ENCODE peak calls at places on chromosomes 4 and X, in ten cellular contexts. W, D, Y, T, N, G, P, X, S and F are unnamed samples.

GRCh38 chr4:19729873-19730735 is 521.6 kb upstream of the SLIT2 start:
- DNase-seq in G (peak), T (no peak), P (peak), X (no peak), N (no peak), W (no peak), Y (peak), D (no peak), S (no peak), F (no peak)

GRCh38 chr4:56958111-56958517 is 19.3 kb downstream of the NOA1 start:
- DNase-seq in W (no peak), N (no peak), X (peak), S (no peak), Y (peak), P (no peak), G (peak), T (peak), D (no peak), F (peak)

GRCh38 chr4:30863031-30863430 is 142.9 kb downstream of the PCDH7 start:
- DNase-seq in N (no peak), T (no peak), W (no peak), X (no peak), S (no peak), G (peak), D (no peak), Y (peak), P (no peak), F (no peak)

GRCh38 chr4:89283226-89283974 is 24.2 kb downstream of the GPRIN3 start:
- DNase-seq in Y (peak), S (no peak), N (no peak), W (peak), X (no peak), G (no peak), D (peak), P (peak), T (no peak), F (no peak)

GRCh38 chrX:103747199-103747598 is 29.4 kb upstream of the PLP1 start:
- DNase-seq in S (no peak), N (no peak), T (no peak), D (no peak), G (no peak), W (no peak), X (no peak), Y (no peak), P (no peak), F (no peak)

GRCh38 chr4:12633058-12633651 is 851.0 kb downstream of the RAB28 start:
- DNase-seq in N (peak), X (peak), S (peak), W (peak), P (peak), Y (peak), D (peak), G (peak), T (peak), F (peak)

GRCh38 chr4:153518001-153518400 is 51.8 kb downstream of the TMEM131L start:
- DNase-seq in T (no peak), P (peak), N (no peak), S (no peak), D (no peak), G (peak), X (no peak), W (no peak), Y (no peak), F (no peak)

GRCh38 chr4:99803702-99804101 is 12.9 kb upstream of the DAPP1 start:
- DNase-seq in Y (no peak), N (no peak), P (no peak), S (no peak), G (no peak), X (no peak), D (no peak), W (no peak), T (no peak), F (no peak)

GRCh38 chrX:40504801-40505605 is 75.8 kb upstream of the ATP6AP2 start:
- DNase-seq in W (no peak), P (no peak), Y (peak), S (no peak), D (no peak), X (no peak), G (peak), N (no peak), T (no peak), F (no peak)

GRCh38 chr4:40462326-40462725 is 127.2 kb downstream of the CHRNA9 start:
- DNase-seq in W (peak), N (no peak), G (no peak), T (no peak), P (peak), Y (no peak), S (no peak), D (no peak), X (no peak), F (no peak)

GRCh38 chrX:151596282-151596681 is 32.8 kb downstream of the PASD1 start:
- DNase-seq in W (no peak), X (no peak), T (no peak), N (no peak), D (no peak), S (no peak), G (no peak), P (no peak), Y (no peak), F (no peak)

GRCh38 chr4:498328-498919 is 532 bp downstream of the ZNF721 start:
- DNase-seq in S (no peak), D (no peak), G (no peak), T (no peak), W (no peak), X (no peak), N (no peak), Y (no peak), P (peak), F (no peak)

GRCh38 chr4:138034871-138035270 is 207.3 kb downstream of the SLC7A11 start:
- DNase-seq in S (no peak), Y (peak), X (no peak), D (no peak), T (no peak), P (no peak), N (no peak), G (peak), W (no peak), F (no peak)

GRCh38 chrX:12981880-12982279 is 7.0 kb downstream of the TMSB4X start:
- DNase-seq in P (no peak), S (no peak), N (no peak), G (no peak), W (no peak), Y (no peak), T (no peak), D (no peak), X (no peak), F (no peak)

GRCh38 chr4:72319596-72319995 is 249.4 kb downstream of the ADAMTS3 start:
- DNase-seq in T (no peak), S (no peak), G (peak), W (no peak), Y (peak), P (peak), D (no peak), N (no peak), X (no peak), F (no peak)

GRCh38 chrX:7139202-7140081 is 8.1 kb upstream of the STS start:
- DNase-seq in Y (peak), N (no peak), W (no peak), T (no peak), D (no peak), S (no peak), G (peak), X (no peak), P (no peak), F (no peak)

GRCh38 chrX:140712413-140713173 is 3.0 kb downstream of the LINC00632 start:
- DNase-seq in D (no peak), X (peak), G (peak), T (peak), P (no peak), N (peak), Y (peak), W (peak), S (no peak), F (peak)

GRCh38 chrX:72255864-72256263 is 17.0 kb upstream of the ERCC6L start:
- DNase-seq in D (no peak), G (no peak), T (no peak), X (no peak), W (no peak), Y (no peak), N (no peak), P (no peak), S (no peak), F (no peak)

GRCh38 chr4:48781968-48782367 is 1.9 kb upstream of the FRYL start:
- DNase-seq in D (no peak), Y (no peak), W (no peak), P (peak), X (no peak), G (no peak), S (no peak), N (no peak), T (no peak), F (no peak)

GRCh38 chr4:83889802-83890201 is 353.9 kb downstream of the GPAT3 start:
- DNase-seq in P (no peak), X (no peak), Y (peak), W (no peak), S (no peak), N (no peak), T (no peak), G (peak), D (no peak), F (no peak)

GRCh38 chrX:154417157-154417556 is 5.8 kb downstream of the TAFAZZIN start:
- DNase-seq in S (no peak), W (no peak), X (no peak), P (no peak), N (no peak), T (no peak), Y (no peak), G (no peak), D (no peak), F (no peak)

GRCh38 chrX:10135561-10136399 is 21.0 kb upstream of the CLCN4 start:
- DNase-seq in S (no peak), D (no peak), N (no peak), P (no peak), G (no peak), T (no peak), Y (no peak), X (no peak), W (no peak), F (peak)

GRCh38 chr4:68373513-68373912 is 23.6 kb upstream of the YTHDC1 start:
- DNase-seq in W (peak), T (peak), D (peak), P (peak), Y (peak), G (peak), X (peak), S (no peak), N (peak), F (peak)

GRCh38 chrX:154827624-154828408 is 6.6 kb downstream of the SMIM9 start:
- DNase-seq in X (no peak), G (no peak), D (peak), W (peak), S (no peak), P (peak), Y (no peak), N (no peak), T (no peak), F (no peak)

GRCh38 chr4:163923092-163923491 is 428.6 kb downstream of the TMA16 start:
- DNase-seq in N (no peak), W (no peak), D (no peak), S (no peak), Y (no peak), T (no peak), P (no peak), G (no peak), X (no peak), F (no peak)

GRCh38 chrX:124238268-124238667 is 94.2 kb upstream of the TEX13D start:
- DNase-seq in G (no peak), D (no peak), S (no peak), W (no peak), T (no peak), P (no peak), X (no peak), N (no peak), Y (no peak), F (no peak)

GRCh38 chrX:68720851-68721250 is 73.4 kb downstream of the STARD8 start:
- DNase-seq in N (no peak), D (no peak), Y (no peak), P (no peak), G (no peak), X (no peak), T (peak), S (no peak), W (no peak), F (no peak)

GRCh38 chr4:169103966-169104412 is 93.9 kb upstream of the CBR4 start:
- DNase-seq in D (no peak), Y (no peak), G (no peak), N (no peak), P (no peak), T (no peak), W (no peak), X (no peak), S (no peak), F (no peak)

GRCh38 chr4:97845758-97846157 is 297.5 kb downstream of the STPG2 start:
- DNase-seq in G (no peak), W (no peak), Y (no peak), N (no peak), T (no peak), P (no peak), S (no peak), X (no peak), D (no peak), F (no peak)

GRCh38 chr4:112327950-112328349 is 30.8 kb downstream of the ALPK1 start:
- DNase-seq in N (no peak), S (no peak), W (peak), Y (peak), X (no peak), P (peak), T (no peak), D (no peak), G (peak), F (no peak)

GRCh38 chrX:136750364-136750763 is 30.4 kb downstream of the ARHGEF6 start:
- DNase-seq in X (no peak), P (no peak), D (no peak), Y (peak), N (no peak), W (no peak), T (no peak), G (no peak), S (no peak), F (no peak)

GRCh38 chr4:124018383-124019317 is 622.1 kb downstream of the SPRY1 start:
- DNase-seq in Y (peak), D (no peak), W (no peak), X (peak), P (peak), T (peak), G (peak), S (no peak), N (no peak), F (peak)

GRCh38 chr4:126850286-126850685 is 782.5 kb upstream of the INTU start:
- DNase-seq in T (no peak), Y (peak), S (peak), W (no peak), G (peak), D (no peak), X (no peak), P (no peak), N (no peak), F (no peak)

GRCh38 chrX:33949300-33949699 is 182.8 kb downstream of the FAM47A start:
- DNase-seq in T (no peak), W (no peak), Y (no peak), S (no peak), P (no peak), G (no peak), D (no peak), N (no peak), X (no peak), F (no peak)

GRCh38 chr4:108398326-108398725 is 222.1 kb upstream of the RPL34 start:
- DNase-seq in T (no peak), S (no peak), X (no peak), W (no peak), Y (peak), P (no peak), D (no peak), N (no peak), G (no peak), F (no peak)

GRCh38 chr4:73698217-73698616 is 42.2 kb upstream of the CXCL8 start:
- DNase-seq in D (no peak), G (peak), P (no peak), S (no peak), X (no peak), W (no peak), N (no peak), T (no peak), Y (peak), F (no peak)

GRCh38 chrX:7372843-7373525 is 225.0 kb upstream of the PUDP start:
- DNase-seq in W (no peak), G (peak), X (no peak), S (no peak), D (no peak), N (no peak), T (no peak), Y (peak), P (no peak), F (no peak)

GRCh38 chrX:140765043-140765784 is 55.7 kb downstream of the LINC00632 start:
- DNase-seq in D (no peak), X (no peak), T (peak), N (no peak), Y (peak), P (no peak), W (no peak), S (no peak), G (peak), F (no peak)

DNA sequence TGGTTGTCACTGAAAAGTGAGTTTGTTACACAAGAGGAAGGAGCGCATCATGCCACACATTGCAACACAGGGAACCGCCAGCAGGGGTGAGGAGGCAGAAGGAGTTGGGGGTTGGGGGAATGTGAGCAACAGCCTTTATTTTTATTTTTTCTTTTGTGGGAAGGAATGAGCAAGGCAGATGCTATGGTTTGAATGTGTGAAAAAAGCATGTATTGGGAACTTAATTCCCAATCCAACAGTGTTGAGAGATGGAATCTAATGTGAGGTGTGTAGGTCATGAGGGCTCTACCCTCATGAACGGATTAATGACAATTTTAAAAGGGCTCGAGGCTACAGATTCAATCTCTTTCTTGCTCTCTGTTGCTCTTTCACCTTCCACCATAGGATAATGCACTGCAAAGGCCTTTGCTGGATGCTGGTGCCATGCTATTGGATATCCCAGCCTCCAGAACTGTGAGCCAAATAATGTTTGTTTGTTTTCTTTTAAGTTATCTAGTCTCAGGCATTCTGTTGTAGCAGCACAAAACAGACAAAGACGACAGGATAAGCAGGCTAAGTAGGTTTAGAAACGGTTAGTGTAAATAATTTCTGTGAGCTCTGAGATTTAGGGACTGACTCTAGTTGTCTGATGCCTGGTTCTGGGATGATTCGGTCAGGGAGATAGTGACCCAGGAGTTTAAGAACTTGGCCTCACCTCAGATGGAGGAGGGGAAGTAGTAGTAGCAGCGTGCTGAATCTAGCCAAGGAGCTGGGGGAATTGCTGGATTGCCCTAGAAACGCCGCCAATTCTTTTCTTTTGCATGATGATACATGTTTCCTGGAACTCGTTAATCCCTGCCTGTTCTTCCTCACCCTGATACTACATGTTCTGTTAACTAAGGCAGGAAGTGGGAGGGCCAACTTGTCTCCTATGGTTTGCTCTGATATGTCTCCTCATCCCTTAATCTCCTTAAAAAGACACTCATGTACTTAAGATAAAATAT is 156.6 kb upstream of the CTSO start:
- DNase-seq in X (peak), T (peak), D (no peak), P (no peak), G (peak), S (no peak), W (no peak), N (no peak), Y (peak), F (no peak)
- H3K27ac ChIP-seq in X (no peak), T (peak), D (no peak), P (no peak), G (no peak), S (no peak), W (no peak), N (no peak), Y (no peak), F (no peak)

GRCh38 chrX:150366951-150367545 is 3.9 kb downstream of the MAMLD1 start:
- DNase-seq in T (no peak), Y (peak), D (no peak), P (no peak), X (no peak), S (no peak), N (no peak), W (no peak), G (peak), F (no peak)

GRCh38 chrX:150363561-150364346 is 637 bp downstream of the MAMLD1 start:
- DNase-seq in Y (peak), S (no peak), N (no peak), P (peak), X (peak), T (no peak), D (no peak), W (peak), G (peak), F (peak)

GRCh38 chrX:150364347-150365050 is 1.4 kb downstream of the MAMLD1 start:
- DNase-seq in P (peak), W (peak), G (peak), N (no peak), T (no peak), S (no peak), X (no peak), Y (peak), D (no peak), F (peak)

GRCh38 chrX:150365953-150366911 is 3.1 kb downstream of the MAMLD1 start:
- DNase-seq in N (no peak), X (peak), G (peak), P (no peak), T (peak), Y (peak), S (no peak), D (no peak), W (peak), F (peak)

DNA sequence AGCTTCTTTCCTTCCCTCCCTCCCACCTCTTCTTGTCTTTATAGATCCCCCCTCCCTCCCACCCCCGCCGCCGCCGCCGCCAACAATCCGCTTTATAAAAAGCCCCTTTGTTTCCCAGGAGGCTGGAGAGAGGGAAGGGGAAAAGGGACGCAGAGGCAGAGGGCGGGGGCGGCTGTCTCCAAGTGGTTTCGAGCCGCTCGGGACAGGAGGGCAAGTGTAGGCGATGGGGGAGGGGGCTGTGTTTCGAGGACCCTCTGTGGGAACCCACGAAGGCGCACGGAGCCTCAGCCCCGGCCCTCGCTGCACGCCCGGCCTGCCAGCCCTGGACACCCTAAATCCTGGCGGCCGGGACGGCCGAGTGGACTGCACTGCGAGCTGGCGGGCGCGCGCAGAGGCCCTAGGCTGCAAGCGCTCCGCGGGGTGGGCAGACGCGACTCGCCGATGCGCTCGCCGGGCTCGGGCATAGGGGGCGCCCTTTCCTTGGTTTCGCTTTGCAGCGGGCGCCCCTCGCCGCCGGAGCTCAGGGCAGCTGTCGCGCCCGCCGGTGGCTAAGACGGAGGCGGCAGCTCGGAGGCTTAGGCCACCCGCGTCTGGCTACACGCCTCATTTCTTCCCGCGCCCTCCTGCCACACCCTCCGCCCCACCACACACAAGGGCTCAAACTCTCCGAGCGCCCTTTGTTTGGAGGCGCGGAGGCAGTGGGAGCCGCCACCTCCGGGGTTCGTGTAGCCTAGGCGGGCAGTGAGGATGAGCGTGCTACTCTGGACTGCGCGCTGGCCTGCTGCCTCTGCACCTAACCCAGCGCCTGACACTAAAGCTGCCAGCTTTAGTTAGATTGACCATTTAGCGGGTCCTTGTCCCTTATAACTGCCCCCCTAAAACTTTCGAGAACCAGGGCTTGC is 2.2 kb downstream of the MAMLD1 start:
- DNase-seq in G (peak), T (peak), Y (peak), P (peak), W (peak), N (peak), D (no peak), X (peak), S (no peak), F (peak)
- H3K27ac ChIP-seq in G (peak), T (peak), Y (peak), P (no peak), W (no peak), N (no peak), D (peak), X (peak), S (no peak), F (peak)

GRCh38 chr4:172411180-172411579 is 598.0 kb downstream of the GALNTL6 start:
- DNase-seq in P (no peak), X (no peak), G (no peak), D (no peak), W (no peak), Y (no peak), S (no peak), N (no peak), T (no peak), F (no peak)

GRCh38 chr4:172412851-172413250 is 599.6 kb downstream of the GALNTL6 start:
- DNase-seq in N (no peak), W (no peak), P (no peak), D (no peak), S (no peak), Y (no peak), G (no peak), X (no peak), T (no peak), F (no peak)
- H3K27ac ChIP-seq in N (no peak), W (no peak), P (no peak), D (no peak), S (no peak), Y (no peak), G (no peak), X (no peak), T (no peak), F (no peak)

GRCh38 chr4:53855886-53856260 is 208.5 kb downstream of the CHIC2 start:
- DNase-seq in G (peak), P (no peak), T (peak), W (no peak), S (no peak), X (no peak), D (no peak), Y (peak), N (no peak), F (no peak)
- H3K27ac ChIP-seq in G (peak), P (no peak), T (peak), W (no peak), S (no peak), X (no peak), D (no peak), Y (peak), N (no peak), F (no peak)